ENCODE peak calls at places on chromosomes 2 and 18, in five cellular contexts. R, S, C, L and O are unnamed samples.

GRCh38 chr2:70069049-70069448 is 18.2 kb upstream of the PCBP1 start:
- DNase-seq in S (peak; percentile 29), C (no peak), L (no peak), R (peak; percentile 50), O (no peak)

GRCh38 chr2:241151934-241152660 is 1.8 kb downstream of the PPP1R7 start:
- DNase-seq in L (no peak), C (no peak), R (no peak), S (no peak), O (no peak)

GRCh38 chr2:157784169-157784822 is 91.8 kb downstream of the ACVR1 start:
- DNase-seq in L (no peak), S (peak; percentile 77), R (no peak), C (no peak), O (no peak)

GRCh38 chr2:72933646-72934151 is 16.4 kb downstream of the EMX1 start:
- DNase-seq in R (no peak), S (no peak), L (no peak), C (no peak), O (no peak)

GRCh38 chr2:33791625-33792024 is 192.5 kb upstream of the FAM98A start:
- DNase-seq in L (no peak), C (no peak), S (no peak), R (no peak), O (no peak)

GRCh38 chr2:8581048-8581561 is 100.8 kb upstream of the ID2 start:
- DNase-seq in C (no peak), R (no peak), L (no peak), S (no peak), O (no peak)

GRCh38 chr2:149931486-149931885 is 343.9 kb upstream of the MMADHC start:
- DNase-seq in R (no peak), L (peak; percentile 11), S (no peak), C (no peak), O (no peak)

GRCh38 chr2:202679980-202680379 is 45.2 kb downstream of the FAM117B start:
- DNase-seq in R (no peak), S (no peak), L (no peak), C (no peak), O (no peak)

GRCh38 chr2:112794841-112795240 is 10.5 kb upstream of the IL1A start:
- DNase-seq in R (no peak), C (no peak), S (no peak), L (no peak), O (no peak)

GRCh38 chr2:206260427-206261012 is 13.9 kb upstream of the ZDBF2 start:
- DNase-seq in R (no peak), L (no peak), C (no peak), S (no peak), O (no peak)

GRCh38 chr2:55364189-55365055 is 55.2 kb downstream of the CCDC88A start:
- DNase-seq in S (peak; percentile 79), R (no peak), C (no peak), L (no peak), O (no peak)

GRCh38 chr2:99864561-99865216 is 277.7 kb downstream of the AFF3 start:
- DNase-seq in R (no peak), C (no peak), L (no peak), S (no peak), O (no peak)

GRCh38 chr2:217466104-217466503 is 536.7 kb downstream of the TNS1 start:
- DNase-seq in R (no peak), L (no peak), C (no peak), S (no peak), O (no peak)

GRCh38 chr2:221649045-221649444 is 76.9 kb upstream of the EPHA4 start:
- DNase-seq in R (no peak), S (no peak), C (no peak), L (no peak), O (no peak)

GRCh38 chr2:227876536-227876882 is 5.1 kb downstream of the DAW1 start:
- DNase-seq in L (no peak), S (no peak), C (no peak), R (no peak), O (no peak)

GRCh38 chr2:77513191-77513590 is 9.0 kb downstream of the LRRTM4 start:
- DNase-seq in R (no peak), S (no peak), C (no peak), L (no peak), O (no peak)

GRCh38 chr18:1559563-1559962 is 654.9 kb downstream of the ADCYAP1 start:
- DNase-seq in R (no peak), S (no peak), C (no peak), L (no peak), O (no peak)